ENCODE peak calls at places on chromosomes 3 and 15, in nine cellular contexts. C, P, L, I, G, J, O, F and Q are unnamed samples.

GRCh38 chr3:52742418-52743041 is 28.2 kb downstream of the NEK4 start:
- DNase-seq in I (no peak), L (peak; percentile 33), C (no peak), J (peak; percentile 62), G (peak; percentile 34), F (peak; percentile 29), P (no peak), O (no peak), Q (peak; percentile 46)

GRCh38 chr3:72289708-72290104 is 504.8 kb upstream of the PROK2 start:
- DNase-seq in O (no peak), L (no peak), G (no peak), C (no peak), J (no peak), I (no peak), P (no peak), F (no peak), Q (no peak)

GRCh38 chr3:4778119-4778518 is 201.1 kb upstream of the BHLHE40 start:
- DNase-seq in J (no peak), I (no peak), P (no peak), G (no peak), L (no peak), F (no peak), O (no peak), C (no peak), Q (no peak)

GRCh38 chr3:71723452-71724170 is 1.6 kb downstream of the EIF4E3 start:
- DNase-seq in F (no peak), L (no peak), O (no peak), C (no peak), I (peak; percentile 25), J (no peak), P (no peak), G (no peak), Q (no peak)

GRCh38 chr3:195609229-195609628 is 25.5 kb upstream of the APOD start:
- DNase-seq in G (no peak), J (no peak), I (no peak), F (no peak), L (no peak), P (no peak), C (no peak), O (no peak), Q (no peak)

GRCh38 chr3:127050733-127051132 is 67.8 kb downstream of the PLXNA1 start:
- DNase-seq in F (peak; percentile 77), L (no peak), C (no peak), O (peak; percentile 18), I (no peak), J (no peak), G (no peak), P (no peak), Q (no peak)

GRCh38 chr15:52348056-52348745 is 52.6 kb upstream of the MYO5C start:
- DNase-seq in F (no peak), L (peak; percentile 43), I (no peak), C (no peak), P (no peak), O (no peak), J (peak; percentile 26), G (peak; percentile 32), Q (no peak)

GRCh38 chr15:65323071-65323511 is 18.6 kb downstream of the RNU5B-1 start:
- DNase-seq in I (no peak), O (no peak), G (peak; percentile 24), P (no peak), L (peak; percentile 50), C (peak; percentile 96), F (peak; percentile 98), J (peak; percentile 59), Q (peak; percentile 26)

GRCh38 chr15:34013746-34014145 is 25.3 kb downstream of the AVEN start:
- DNase-seq in C (no peak), I (no peak), L (no peak), P (no peak), J (no peak), F (no peak), G (no peak), O (no peak), Q (no peak)

GRCh38 chr15:45529613-45530012 is 7.1 kb upstream of the SLC30A4 start:
- DNase-seq in J (no peak), L (no peak), O (no peak), G (no peak), I (no peak), F (no peak), C (no peak), P (no peak), Q (no peak)

GRCh38 chr3:114626751-114627150 is 332.9 kb downstream of the TIGIT start:
- DNase-seq in P (no peak), F (peak; percentile 81), J (no peak), G (peak; percentile 34), O (no peak), L (no peak), I (no peak), C (no peak), Q (no peak)

GRCh38 chr15:81185896-81186295 is 10.8 kb upstream of the IL16 start:
- DNase-seq in L (no peak), G (no peak), C (no peak), J (no peak), I (no peak), P (no peak), F (no peak), O (no peak), Q (no peak)

GRCh38 chr15:63797103-63797502 is 36.6 kb downstream of the HERC1 start:
- DNase-seq in O (no peak), F (no peak), L (no peak), I (no peak), J (no peak), P (no peak), G (no peak), C (no peak), Q (no peak)

GRCh38 chr3:42905740-42906084 is 230 bp upstream of the ZNF662 start:
- DNase-seq in G (no peak), O (no peak), P (no peak), F (no peak), I (no peak), L (no peak), C (no peak), J (no peak), Q (no peak)

GRCh38 chr15:42619641-42620371 is 44.4 kb downstream of the STARD9 start:
- DNase-seq in F (no peak), C (no peak), O (no peak), G (no peak), J (no peak), P (no peak), I (no peak), L (no peak), Q (peak; percentile 46)

GRCh38 chr3:57157666-57158065 is 7.5 kb downstream of the IL17RD start:
- DNase-seq in L (no peak), F (no peak), P (no peak), C (no peak), J (peak; percentile 66), G (no peak), O (no peak), I (no peak), Q (no peak)

GRCh38 chr3:118817748-118818165 is 216.9 kb downstream of the IGSF11 start:
- DNase-seq in O (peak; percentile 58), G (peak; percentile 57), F (peak; percentile 76), I (peak; percentile 1), J (peak; percentile 66), C (no peak), P (peak; percentile 5), L (peak; percentile 48), Q (peak; percentile 62)

GRCh38 chr3:24400015-24400414 is 94.6 kb downstream of the THRB start:
- DNase-seq in L (no peak), P (no peak), I (no peak), F (no peak), J (no peak), O (no peak), G (no peak), C (no peak), Q (no peak)

GRCh38 chr3:111923821-111924220 is 55.0 kb upstream of the ABHD10 start:
- DNase-seq in L (no peak), G (no peak), F (no peak), I (no peak), J (no peak), P (no peak), O (no peak), C (no peak), Q (no peak)

GRCh38 chr15:90471769-90472168 is 58.0 kb upstream of the CRTC3 start:
- DNase-seq in I (no peak), O (no peak), L (no peak), C (no peak), G (no peak), P (no peak), F (peak; percentile 76), J (no peak), Q (no peak)

GRCh38 chr15:73994912-73995622 is 551 bp downstream of the PML start:
- DNase-seq in G (no peak), F (no peak), O (peak; percentile 63), L (no peak), J (no peak), C (peak; percentile 76), I (no peak), P (no peak), Q (no peak)

GRCh38 chr15:29308299-29308698 is 38.7 kb upstream of the NSMCE3 start:
- DNase-seq in I (no peak), J (no peak), L (no peak), G (no peak), P (no peak), F (no peak), C (no peak), O (no peak), Q (no peak)

GRCh38 chr3:129794319-129795201 is 99.0 kb downstream of the TMCC1 start:
- DNase-seq in C (peak; percentile 63), G (no peak), L (peak; percentile 16), J (peak; percentile 59), I (no peak), O (no peak), P (peak; percentile 2), F (peak; percentile 58), Q (peak; percentile 82)

GRCh38 chr3:39148116-39149058 is 5.0 kb downstream of the CSRNP1 start:
- DNase-seq in P (peak; percentile 22), C (no peak), G (peak; percentile 75), F (peak; percentile 93), L (peak; percentile 46), O (peak; percentile 43), I (peak; percentile 35), J (peak; percentile 68), Q (no peak)

GRCh38 chr3:148269816-148270215 is 427.9 kb upstream of the AGTR1 start:
- DNase-seq in P (no peak), F (no peak), G (peak; percentile 1), C (no peak), O (no peak), L (peak; percentile 42), J (no peak), I (no peak), Q (no peak)

GRCh38 chr3:192825657-192826200 is 91.9 kb downstream of the MB21D2 start:
- DNase-seq in F (peak; percentile 29), J (peak; percentile 88), L (no peak), G (peak; percentile 69), O (no peak), P (no peak), C (no peak), I (no peak), Q (no peak)

GRCh38 chr15:37099321-37100108 is 834 bp downstream of the MEIS2 start:
- DNase-seq in P (no peak), F (peak; percentile 67), J (no peak), I (no peak), G (peak; percentile 34), C (peak; percentile 81), O (peak; percentile 62), L (peak; percentile 48), Q (no peak)

GRCh38 chr3:45435961-45436360 is 47.6 kb downstream of the LARS2 start:
- DNase-seq in O (no peak), C (no peak), F (no peak), J (no peak), P (no peak), L (no peak), I (no peak), G (no peak), Q (no peak)

GRCh38 chr3:79247367-79248103 is 520.3 kb downstream of the ROBO1 start:
- DNase-seq in G (peak; percentile 84), P (no peak), O (no peak), I (no peak), C (peak; percentile 37), F (no peak), L (peak; percentile 71), J (peak; percentile 58), Q (no peak)